ENCODE peak calls at places on chromosomes 3 and 15, in four cellular contexts. K is neuronal stem cell, U is fibroblast of lung, A is A549. H is an unnamed sample.

GRCh38 chr3:7504886-7505775 is 644.2 kb downstream of the GRM7 start:
- DNase-seq in K (no peak), A (peak), U (peak), H (no peak)

GRCh38 chr3:38153986-38154608 is 11.2 kb upstream of the OXSR1 start:
- DNase-seq in U (peak), K (no peak), A (no peak), H (no peak)

GRCh38 chr3:52532517-52532837 is 1.2 kb downstream of the NT5DC2 start:
- DNase-seq in U (peak), A (no peak), K (no peak), H (peak)

GRCh38 chr3:8768364-8769087 is 887 bp downstream of the OXTR start:
- DNase-seq in U (no peak), A (no peak), K (no peak), H (no peak)

GRCh38 chr3:81173514-81173913 is 587.9 kb downstream of the GBE1 start:
- DNase-seq in K (no peak), U (no peak), A (peak), H (peak)

GRCh38 chr3:132006605-132007204 is 28.1 kb downstream of the CPNE4 start:
- DNase-seq in K (peak), U (peak), A (peak), H (peak)

GRCh38 chr3:133295199-133295901 is 104.5 kb upstream of the BFSP2 start:
- DNase-seq in K (no peak), U (peak), A (no peak), H (no peak)

GRCh38 chr3:180898572-180898971 is 13.9 kb upstream of the FXR1 start:
- DNase-seq in K (no peak), U (no peak), A (no peak), H (no peak)

GRCh38 chr3:141650783-141651182 is 87.3 kb upstream of the RNF7 start:
- DNase-seq in K (no peak), A (no peak), U (no peak), H (no peak)

GRCh38 chr3:69165744-69166143 is 43.3 kb upstream of the LMOD3 start:
- DNase-seq in U (no peak), K (no peak), A (no peak), H (no peak)

GRCh38 chr3:78112266-78112665 is 1072.4 kb downstream of the ROBO2 start:
- DNase-seq in A (no peak), K (no peak), U (peak), H (no peak)

GRCh38 chr3:33144433-33144832 is 30.6 kb downstream of the CRTAP start:
- DNase-seq in K (no peak), A (peak), U (no peak), H (peak)

GRCh38 chr3:12379640-12380407 is 91.0 kb downstream of the PPARG start:
- DNase-seq in A (no peak), K (no peak), U (no peak), H (no peak)

GRCh38 chr15:43268111-43269105 is 1.7 kb upstream of the TGM5 start:
- DNase-seq in A (no peak), K (peak), U (no peak), H (no peak)

GRCh38 chr3:49012441-49013017 is 5.3 kb downstream of the WDR6 start:
- DNase-seq in K (no peak), U (no peak), A (no peak), H (no peak)

GRCh38 chr3:53776494-53777101 is 69.6 kb downstream of the CHDH start:
- DNase-seq in U (no peak), A (no peak), K (no peak), H (no peak)

GRCh38 chr3:128984596-128984995 is 9.3 kb downstream of the CFAP92 start:
- DNase-seq in K (no peak), U (peak), A (no peak), H (no peak)

GRCh38 chr3:77887611-77888010 is 847.7 kb downstream of the ROBO2 start:
- DNase-seq in K (no peak), U (peak), A (no peak), H (no peak)

GRCh38 chr3:78349571-78349970 is 1309.7 kb downstream of the ROBO2 start:
- DNase-seq in U (peak), K (no peak), A (no peak), H (no peak)

GRCh38 chr15:70507772-70508351 is 255.5 kb downstream of the UACA start:
- DNase-seq in K (no peak), U (peak), A (peak), H (peak)

GRCh38 chr3:123854905-123855304 is 29.2 kb downstream of the MYLK start:
- DNase-seq in U (no peak), A (no peak), K (no peak), H (no peak)

GRCh38 chr3:44883999-44884431 is 9.6 kb downstream of the TGM4 start:
- DNase-seq in A (peak), U (peak), K (no peak), H (no peak)

GRCh38 chr15:70761931-70762468 is 1.4 kb downstream of the UACA start:
- DNase-seq in A (no peak), U (peak), K (no peak), H (no peak)

GRCh38 chr15:43105077-43105769 is 615 bp downstream of the UBR1 start:
- DNase-seq in K (no peak), A (peak), U (no peak), H (peak)

GRCh38 chr15:80339601-80340000 is 64.6 kb upstream of the ARNT2 start:
- DNase-seq in K (no peak), U (no peak), A (no peak), H (no peak)

GRCh38 chr3:139759470-139759869 is 81.7 kb upstream of the NMNAT3 start:
- DNase-seq in U (no peak), A (no peak), K (no peak), H (no peak)

GRCh38 chr3:73669268-73669667 is 44.5 kb upstream of the PDZRN3 start:
- DNase-seq in A (no peak), U (peak), K (no peak), H (no peak)

GRCh38 chr3:82000350-82000749 is 238.9 kb upstream of the GBE1 start:
- DNase-seq in U (no peak), A (no peak), K (no peak), H (no peak)

GRCh38 chr3:124315215-124316033 is 323.5 kb upstream of the ROPN1 start:
- DNase-seq in A (peak), K (no peak), U (peak), H (no peak)

GRCh38 chr15:80832676-80833075 is 53.5 kb downstream of the CEMIP start:
- DNase-seq in U (no peak), K (no peak), A (no peak), H (no peak)

GRCh38 chr15:59997070-59997701 is 6.9 kb upstream of the FOXB1 start:
- DNase-seq in U (no peak), K (peak), A (no peak), H (no peak)

GRCh38 chr3:45773044-45773443 is 23.3 kb downstream of the SLC6A20 start:
- DNase-seq in U (no peak), A (no peak), K (no peak), H (no peak)

GRCh38 chr3:12486916-12487315 is 2.6 kb downstream of the TSEN2 start:
- DNase-seq in U (no peak), A (no peak), K (no peak), H (no peak)

GRCh38 chr3:185079620-185080019 is 73.2 kb downstream of the C3orf70 start:
- DNase-seq in U (no peak), A (no peak), K (no peak), H (no peak)

GRCh38 chr3:157134620-157135191 is 25.2 kb downstream of the CCNL1 start:
- DNase-seq in K (no peak), U (no peak), A (no peak), H (no peak)

GRCh38 chr15:95972136-95972553 is 358.4 kb upstream of the NR2F2 start:
- DNase-seq in K (no peak), A (no peak), U (peak), H (no peak)

GRCh38 chr15:67072442-67072841 is 7.0 kb downstream of the SMAD3 start:
- DNase-seq in K (no peak), A (peak), U (no peak), H (no peak)
- H3K4me2 ChIP-seq in K (no peak), A (peak), U (peak), H (no peak)

GRCh38 chr3:100522125-100522524 is 29.7 kb downstream of the TMEM45A start:
- DNase-seq in A (no peak), K (no peak), U (no peak), H (no peak)

GRCh38 chr3:100518983-100519382 is 26.6 kb downstream of the TMEM45A start:
- DNase-seq in U (no peak), A (no peak), K (no peak), H (no peak)

GRCh38 chr3:100518244-100518643 is 25.8 kb downstream of the TMEM45A start:
- DNase-seq in U (no peak), A (no peak), K (no peak), H (no peak)

GRCh38 chr3:100523050-100523760 is 30.8 kb downstream of the TMEM45A start:
- DNase-seq in K (no peak), U (no peak), A (no peak), H (no peak)

GRCh38 chr3:100521439-100521845 is 29.0 kb downstream of the TMEM45A start:
- DNase-seq in K (no peak), A (no peak), U (no peak), H (no peak)
- H3K4me3 ChIP-seq in K (no peak), A (no peak), U (no peak), H (no peak)

GRCh38 chr3:194633349-194634004 is at the start of gene TMEM44:
- DNase-seq in K (peak), A (peak), U (peak), H (peak)

GRCh38 chr3:194640829-194641228 is 7.6 kb upstream of the TMEM44 start:
- DNase-seq in K (no peak), A (peak), U (peak), H (peak)

GRCh38 chr3:194638991-194639605 is 5.9 kb upstream of the TMEM44 start:
- DNase-seq in A (no peak), K (no peak), U (no peak), H (no peak)

GRCh38 chr3:194637541-194638400 is 4.6 kb upstream of the TMEM44 start:
- DNase-seq in A (no peak), U (no peak), K (no peak), H (no peak)

GRCh38 chr3:194637066-194637465 is 3.8 kb upstream of the TMEM44 start:
- DNase-seq in A (no peak), U (no peak), K (no peak), H (no peak)
- H3K4me2 ChIP-seq in A (no peak), U (no peak), K (no peak), H (no peak)

GRCh38 chr15:101153801-101154656 is 97.8 kb downstream of the CHSY1 start:
- DNase-seq in K (no peak), U (no peak), A (no peak), H (no peak)

GRCh38 chr15:101157721-101158120 is 94.1 kb downstream of the CHSY1 start:
- DNase-seq in U (no peak), A (no peak), K (no peak), H (no peak)

GRCh38 chr15:101156061-101156460 is 95.8 kb downstream of the CHSY1 start:
- DNase-seq in U (no peak), K (no peak), A (no peak), H (no peak)

GRCh38 chr15:101158166-101159095 is 93.4 kb downstream of the CHSY1 start:
- DNase-seq in K (no peak), A (no peak), U (no peak), H (no peak)

GRCh38 chr15:101156509-101157159 is 95.2 kb downstream of the CHSY1 start:
- DNase-seq in A (no peak), U (no peak), K (no peak), H (peak)
- H3K4me3 ChIP-seq in A (no peak), U (no peak), K (no peak), H (peak)

GRCh38 chr3:188227442-188227841 is 73.5 kb downstream of the LPP start:
- DNase-seq in U (no peak), A (no peak), K (no peak), H (no peak)

GRCh38 chr3:188231454-188231853 is 77.5 kb downstream of the LPP start:
- DNase-seq in A (no peak), U (no peak), K (no peak), H (no peak)

GRCh38 chr3:188230962-188231361 is 77.0 kb downstream of the LPP start:
- DNase-seq in U (no peak), A (no peak), K (no peak), H (no peak)

GRCh38 chr3:188229726-188230125 is 75.8 kb downstream of the LPP start:
- DNase-seq in K (no peak), U (no peak), A (no peak), H (no peak)

GRCh38 chr3:188229177-188229576 is 75.2 kb downstream of the LPP start:
- DNase-seq in A (no peak), K (no peak), U (no peak), H (no peak)
- H3K4me2 ChIP-seq in A (no peak), K (no peak), U (no peak), H (no peak)

GRCh38 chr15:90718232-90718631 is 1.1 kb downstream of the BLM start:
- DNase-seq in A (no peak), U (no peak), K (no peak), H (no peak)
- H3K4me3 ChIP-seq in A (peak), U (peak), K (peak), H (peak)

H was measured in Karpas-422.